ENCODE peak calls at places on chromosomes 6 and 20, in ten cellular contexts. O is CD8-positive, alpha-beta T cell; Z is spleen; M is MM.1S; L is coronary artery; D is cardiac muscle cell; R is heart right ventricle; E is A549; V is fibroblast of mammary gland; S is NB4. Q is an unnamed sample.

GRCh38 chr20:13865156-13865555 is 80.3 kb downstream of the NDUFAF5 start:
- DNase-seq in O (no peak), Z (no peak), M (no peak), L (no peak), D (no peak), R (no peak), E (no peak), V (no peak), S (no peak), Q (no peak)

GRCh38 chr6:4910060-4910746 is 93.6 kb downstream of the RPP40 start:
- DNase-seq in O (no peak), Z (no peak), M (no peak), L (no peak), D (no peak), R (no peak), E (no peak), V (no peak), S (no peak), Q (no peak)

GRCh38 chr6:95084867-95085266 is 492.5 kb upstream of the MANEA start:
- DNase-seq in O (no peak), Z (no peak), M (no peak), L (peak), D (no peak), R (no peak), E (no peak), V (no peak), S (no peak), Q (no peak)

GRCh38 chr6:41672016-41672415 is 33.7 kb downstream of the MDFI start:
- DNase-seq in O (no peak), Z (peak), M (no peak), L (no peak), D (no peak), R (no peak), E (no peak), V (no peak), S (no peak), Q (no peak)

GRCh38 chr6:36029464-36029863 is 1.9 kb downstream of the MAPK14 start:
- DNase-seq in O (no peak), Z (no peak), M (no peak), L (no peak), D (no peak), R (no peak), E (no peak), V (peak), S (peak), Q (peak)

GRCh38 chr20:59777814-59778575 is 155.4 kb downstream of the SYCP2 start:
- DNase-seq in O (no peak), Z (no peak), M (no peak), L (peak), D (no peak), R (no peak), E (no peak), V (no peak), S (no peak), Q (no peak)

GRCh38 chr6:168169624-168170023 is 90.6 kb upstream of the FRMD1 start:
- DNase-seq in O (no peak), Z (no peak), M (no peak), L (no peak), D (no peak), R (no peak), E (no peak), V (no peak), S (no peak), Q (no peak)

GRCh38 chr20:14189794-14190402 is 147.5 kb downstream of the FLRT3 start:
- DNase-seq in O (no peak), Z (no peak), M (peak), L (no peak), D (peak), R (no peak), E (peak), V (peak), S (peak), Q (peak)

GRCh38 chr6:46046558-46047169 is 31.0 kb upstream of the CLIC5 start:
- DNase-seq in O (no peak), Z (no peak), M (no peak), L (no peak), D (no peak), R (no peak), E (no peak), V (no peak), S (no peak), Q (no peak)

GRCh38 chr6:1893470-1894130 is 283.9 kb downstream of the FOXC1 start:
- DNase-seq in O (no peak), Z (no peak), M (no peak), L (no peak), D (peak), R (no peak), E (no peak), V (no peak), S (no peak), Q (no peak)

GRCh38 chr6:110826236-110827129 is 11.2 kb upstream of the CDK19 start:
- DNase-seq in O (no peak), Z (no peak), M (no peak), L (no peak), D (no peak), R (no peak), E (no peak), V (peak), S (peak), Q (no peak)

GRCh38 chr6:107578642-107579332 is 88.9 kb downstream of the SOBP start:
- DNase-seq in O (no peak), Z (no peak), M (no peak), L (no peak), D (no peak), R (no peak), E (no peak), V (no peak), S (no peak), Q (no peak)

GRCh38 chr6:142482973-142483372 is 181.2 kb downstream of the ADGRG6 start:
- DNase-seq in O (no peak), Z (no peak), M (no peak), L (no peak), D (no peak), R (no peak), E (no peak), V (peak), S (peak), Q (no peak)

GRCh38 chr20:33875055-33875454 is 63.9 kb downstream of the CHMP4B start:
- DNase-seq in O (no peak), Z (peak), M (peak), L (no peak), D (no peak), R (no peak), E (no peak), V (no peak), S (peak), Q (no peak)

GRCh38 chr6:156563710-156564109 is 213.5 kb upstream of the ARID1B start:
- DNase-seq in O (no peak), Z (no peak), M (no peak), L (no peak), D (peak), R (no peak), E (no peak), V (no peak), S (no peak), Q (no peak)

GRCh38 chr6:5610640-5611039 is 349.3 kb downstream of the FARS2 start:
- DNase-seq in O (no peak), Z (no peak), M (no peak), L (no peak), D (no peak), R (no peak), E (no peak), V (no peak), S (no peak), Q (no peak)

GRCh38 chr6:15387118-15387517 is 141.2 kb downstream of the JARID2 start:
- DNase-seq in O (no peak), Z (no peak), M (no peak), L (no peak), D (no peak), R (no peak), E (no peak), V (peak), S (no peak), Q (no peak)
- H3K4me3 ChIP-seq in O (no peak), Z (no peak), M (no peak), L (no peak), D (no peak), R (no peak), E (no peak), V (no peak), S (no peak), Q (no peak)

DNA sequence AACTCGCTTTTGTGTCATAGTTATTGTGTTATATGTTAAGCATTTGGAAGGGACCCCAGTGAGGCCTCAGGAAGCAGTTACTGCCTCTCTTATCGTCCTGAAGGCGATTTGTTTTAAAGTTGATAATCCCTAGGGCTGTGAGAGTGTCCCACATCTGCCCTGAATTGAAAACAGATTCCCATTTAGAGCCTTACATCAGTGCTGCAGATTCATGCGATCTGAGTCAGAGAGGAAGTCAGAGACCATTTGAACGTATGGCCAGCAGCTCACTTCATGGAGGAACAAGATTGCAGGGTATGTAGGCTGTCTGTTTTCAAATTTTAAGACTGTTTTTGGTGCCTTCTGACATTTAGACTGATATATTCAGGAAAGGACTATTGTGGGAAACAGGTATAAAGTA is 70.6 kb upstream of the SASH1 start:
- DNase-seq in O (no peak), Z (no peak), M (no peak), L (no peak), D (no peak), R (no peak), E (no peak), V (peak), S (no peak), Q (peak)
- H3K4me3 ChIP-seq in O (no peak), Z (no peak), M (no peak), L (peak), D (no peak), R (peak), E (no peak), V (peak), S (no peak), Q (peak)

DNA sequence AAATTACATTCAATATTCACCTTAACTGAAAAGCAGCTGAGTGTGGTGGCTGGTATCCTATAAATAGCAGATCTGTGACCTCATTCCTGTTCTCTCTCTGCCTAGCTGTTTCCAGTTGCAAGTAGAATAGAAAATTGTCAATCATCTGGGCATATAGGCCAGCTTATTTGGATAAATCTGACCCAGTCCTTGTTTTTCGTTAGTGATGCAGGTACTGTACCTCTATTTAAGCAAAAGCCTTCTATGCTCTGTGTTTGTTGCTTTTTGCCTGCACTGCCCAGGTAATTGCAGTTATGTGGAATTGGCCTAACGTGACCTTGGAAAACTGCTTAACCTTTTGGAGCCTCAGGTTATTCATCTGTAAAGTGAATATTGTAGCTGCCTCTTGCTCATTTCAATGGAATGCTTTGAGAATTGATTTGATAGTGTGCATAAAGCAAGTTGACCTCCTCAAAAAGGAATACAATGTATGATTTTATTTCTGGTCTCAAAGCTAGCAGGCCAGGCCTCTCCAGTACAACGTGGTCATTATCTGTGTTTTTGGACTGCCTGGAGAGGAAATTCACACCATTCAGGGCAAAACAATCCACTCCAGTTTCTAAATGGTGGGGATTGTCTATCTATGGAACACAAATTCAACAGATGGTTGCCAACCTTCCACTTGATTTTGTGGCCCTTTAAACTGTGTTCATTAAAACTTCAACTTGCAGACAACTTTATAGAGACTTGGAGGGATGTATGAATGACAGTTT is 508.7 kb upstream of the CITED2 start:
- DNase-seq in O (no peak), Z (no peak), M (peak), L (no peak), D (peak), R (no peak), E (no peak), V (peak), S (peak), Q (no peak)
- H3K4me3 ChIP-seq in O (no peak), Z (no peak), M (no peak), L (no peak), D (no peak), R (no peak), E (no peak), V (no peak), S (no peak), Q (no peak)

GRCh38 chr6:71289039-71289801 is 609 bp downstream of the OGFRL1 start:
- DNase-seq in O (peak), Z (peak), M (peak), L (peak), D (peak), R (no peak), E (no peak), V (peak), S (peak), Q (no peak)

GRCh38 chr6:71290611-71291010 is 2.0 kb downstream of the OGFRL1 start:
- DNase-seq in O (no peak), Z (no peak), M (no peak), L (no peak), D (no peak), R (no peak), E (no peak), V (no peak), S (no peak), Q (no peak)

GRCh38 chr6:71289802-71290175 is 1.2 kb downstream of the OGFRL1 start:
- DNase-seq in O (no peak), Z (no peak), M (no peak), L (no peak), D (no peak), R (no peak), E (no peak), V (no peak), S (no peak), Q (no peak)

GRCh38 chr6:71294121-71294523 is 5.5 kb downstream of the OGFRL1 start:
- DNase-seq in O (no peak), Z (no peak), M (no peak), L (peak), D (no peak), R (no peak), E (no peak), V (peak), S (no peak), Q (peak)

GRCh38 chr6:71291991-71292390 is 3.4 kb downstream of the OGFRL1 start:
- DNase-seq in O (no peak), Z (no peak), M (no peak), L (no peak), D (no peak), R (no peak), E (no peak), V (no peak), S (no peak), Q (no peak)
- H3K4me3 ChIP-seq in O (no peak), Z (no peak), M (no peak), L (peak), D (no peak), R (peak), E (no peak), V (no peak), S (no peak), Q (no peak)

DNA sequence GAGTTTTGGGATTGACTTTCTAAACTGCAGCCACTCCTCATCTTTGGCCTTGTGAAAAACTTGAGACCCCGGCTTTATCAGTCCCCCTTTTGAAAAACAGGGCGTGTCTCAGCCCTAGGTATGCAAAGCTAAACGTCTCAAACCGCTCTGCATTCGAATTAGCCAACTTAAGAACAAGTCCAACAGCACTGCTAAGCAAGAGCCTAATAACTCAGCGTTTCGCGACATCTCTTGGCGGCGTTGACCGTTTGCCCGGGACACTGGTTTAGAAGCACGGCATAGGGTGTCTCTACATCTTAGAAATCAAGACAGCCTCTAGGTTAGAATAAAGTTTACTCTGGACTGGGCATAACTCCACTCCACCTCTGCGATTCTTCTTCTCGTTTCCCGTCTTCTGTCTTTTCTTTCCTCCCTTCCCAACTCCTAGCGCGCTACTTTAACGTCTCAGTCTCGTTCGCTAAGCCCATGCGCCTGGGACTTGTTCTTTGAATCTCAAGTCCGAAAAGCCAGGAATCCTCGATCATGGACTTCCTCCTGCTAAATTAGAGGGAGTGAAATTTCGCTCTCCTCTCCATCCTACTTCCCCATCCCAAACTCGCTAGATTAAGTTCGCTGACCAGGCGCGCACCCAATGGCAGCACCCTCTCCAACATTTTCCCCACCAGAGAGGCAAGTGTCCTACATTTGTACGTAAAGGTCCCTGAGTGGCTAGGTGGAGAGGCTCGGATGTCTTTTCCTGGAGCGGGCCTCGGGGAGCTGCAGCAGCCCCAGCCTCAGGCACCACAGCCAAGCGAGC is 10.5 kb upstream of the TFAP2A start:
- DNase-seq in O (no peak), Z (no peak), M (no peak), L (no peak), D (peak), R (no peak), E (no peak), V (no peak), S (no peak), Q (no peak)
- H3K4me3 ChIP-seq in O (no peak), Z (peak), M (peak), L (peak), D (peak), R (peak), E (no peak), V (no peak), S (no peak), Q (peak)

GRCh38 chr20:17775600-17775999 is 75.8 kb downstream of the BANF2 start:
- DNase-seq in O (no peak), Z (no peak), M (no peak), L (no peak), D (no peak), R (no peak), E (no peak), V (no peak), S (no peak), Q (no peak)

GRCh38 chr20:17767624-17768023 is 67.9 kb downstream of the BANF2 start:
- DNase-seq in O (no peak), Z (no peak), M (no peak), L (no peak), D (no peak), R (no peak), E (no peak), V (no peak), S (no peak), Q (no peak)

GRCh38 chr20:17771206-17772004 is 71.6 kb downstream of the BANF2 start:
- DNase-seq in O (no peak), Z (no peak), M (no peak), L (no peak), D (peak), R (no peak), E (no peak), V (no peak), S (no peak), Q (no peak)

GRCh38 chr20:17768267-17768666 is 68.5 kb downstream of the BANF2 start:
- DNase-seq in O (no peak), Z (no peak), M (no peak), L (no peak), D (no peak), R (no peak), E (no peak), V (no peak), S (no peak), Q (no peak)

DNA sequence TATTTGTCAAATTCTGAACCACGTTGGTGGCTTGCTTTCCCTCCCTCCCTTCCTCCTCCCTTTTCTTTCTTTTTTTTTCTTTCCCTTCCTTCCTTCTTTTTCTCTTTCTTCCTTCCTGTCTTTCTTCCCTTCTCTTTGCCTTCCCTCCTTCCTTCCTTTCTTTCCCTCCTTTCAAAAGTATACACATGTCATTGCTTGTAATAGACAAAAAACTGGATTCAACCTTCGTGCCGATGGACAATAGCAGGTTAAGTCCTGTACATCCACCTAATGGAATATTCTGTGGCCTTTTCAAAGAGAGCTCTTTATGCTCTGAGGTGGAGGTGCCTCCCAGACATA is 72.2 kb downstream of the BANF2 start:
- DNase-seq in O (no peak), Z (no peak), M (no peak), L (no peak), D (no peak), R (no peak), E (no peak), V (no peak), S (no peak), Q (no peak)
- H3K4me3 ChIP-seq in O (no peak), Z (no peak), M (no peak), L (no peak), D (no peak), R (no peak), E (no peak), V (no peak), S (no peak), Q (no peak)

GRCh38 chr6:56540232-56540631 is 102.5 kb downstream of the DST start:
- DNase-seq in O (no peak), Z (no peak), M (no peak), L (no peak), D (no peak), R (no peak), E (no peak), V (no peak), S (peak), Q (no peak)
- H3K4me3 ChIP-seq in O (no peak), Z (no peak), M (no peak), L (peak), D (no peak), R (peak), E (no peak), V (peak), S (no peak), Q (no peak)

DNA sequence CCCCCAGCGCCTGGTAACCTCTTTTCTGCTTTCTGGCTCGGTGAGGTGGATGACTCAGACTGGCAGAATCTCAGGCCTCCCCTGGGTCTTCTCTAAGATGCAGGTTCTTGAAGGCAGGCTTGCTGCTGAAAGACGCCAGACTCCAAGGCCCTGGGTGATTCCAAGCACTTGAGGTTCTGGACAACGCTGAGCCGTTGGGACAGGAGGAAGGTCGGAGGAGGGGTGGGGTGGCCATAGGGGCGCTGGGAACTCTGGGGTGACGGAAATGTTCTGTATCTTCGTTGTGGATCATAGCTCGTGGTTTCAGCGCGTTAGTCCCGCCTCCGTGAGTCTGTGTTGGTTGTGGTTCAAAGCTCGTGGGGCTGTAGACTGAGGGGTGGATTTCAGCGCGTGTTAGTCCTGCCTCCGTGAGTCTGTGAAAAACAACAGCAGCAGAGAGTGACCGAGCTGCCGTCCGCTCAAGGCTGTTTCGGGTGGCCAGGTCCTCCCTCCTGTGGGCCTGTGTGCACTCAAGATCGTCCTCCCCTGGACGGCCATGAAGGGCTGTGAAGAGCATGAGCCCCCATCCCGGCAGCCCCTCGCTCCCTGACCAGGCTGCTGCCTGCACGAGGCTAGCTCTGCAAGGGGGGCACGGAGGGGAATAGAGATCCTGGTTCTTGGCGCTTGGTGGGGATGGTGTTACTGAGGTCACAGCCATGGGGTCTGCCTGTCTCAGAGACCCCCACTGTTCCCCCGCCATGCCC is 7.7 kb downstream of the NTSR1 start:
- DNase-seq in O (peak), Z (no peak), M (no peak), L (no peak), D (no peak), R (no peak), E (no peak), V (peak), S (peak), Q (no peak)
- H3K4me3 ChIP-seq in O (no peak), Z (no peak), M (no peak), L (no peak), D (no peak), R (no peak), E (no peak), V (no peak), S (no peak), Q (no peak)